ENCODE peak calls at places on chromosomes 1 and 21, in six cellular contexts. Y, Q, P, A, D and T are unnamed samples.

GRCh38 chr1:2200308-2200943 is 5.9 kb upstream of the FAAP20 start:
- DNase-seq in Y (no peak), Q (no peak), P (no peak), A (no peak), D (no peak), T (no peak)

GRCh38 chr1:225572422-225572821 is 80.5 kb downstream of the ENAH start:
- DNase-seq in Y (no peak), Q (no peak), P (no peak), A (no peak), D (no peak), T (no peak)

GRCh38 chr1:200699871-200700270 is 30.2 kb upstream of the DDX59 start:
- DNase-seq in Y (no peak), Q (peak), P (no peak), A (no peak), D (no peak), T (no peak)

GRCh38 chr1:53766766-53767409 is 27.9 kb upstream of the GLIS1 start:
- DNase-seq in Y (no peak), Q (no peak), P (no peak), A (no peak), D (no peak), T (no peak)

GRCh38 chr1:160116277-160117147 is 953 bp downstream of the ATP1A2 start:
- DNase-seq in Y (no peak), Q (no peak), P (no peak), A (no peak), D (no peak), T (no peak)

GRCh38 chr1:153774036-153774435 is 1.2 kb upstream of the SLC27A3 start:
- DNase-seq in Y (no peak), Q (peak), P (no peak), A (no peak), D (no peak), T (no peak)

GRCh38 chr1:6127587-6128163 is 52.4 kb downstream of the CHD5 start:
- DNase-seq in Y (peak), Q (peak), P (peak), A (peak), D (peak), T (peak)

GRCh38 chr1:205920159-205920558 is 23.1 kb downstream of the SLC26A9 start:
- DNase-seq in Y (no peak), Q (peak), P (no peak), A (no peak), D (no peak), T (no peak)

GRCh38 chr1:87115317-87115885 is 201.0 kb downstream of the HS2ST1 start:
- DNase-seq in Y (no peak), Q (no peak), P (no peak), A (no peak), D (no peak), T (no peak)

GRCh38 chr1:25447547-25447946 is 16.9 kb downstream of the MACO1 start:
- DNase-seq in Y (no peak), Q (no peak), P (no peak), A (peak), D (no peak), T (no peak)

GRCh38 chr1:220001095-220001501 is 45.2 kb downstream of the EPRS1 start:
- DNase-seq in Y (peak), Q (no peak), P (no peak), A (no peak), D (no peak), T (no peak)

GRCh38 chr1:203046984-203047630 is 20.8 kb downstream of the PPFIA4 start:
- DNase-seq in Y (peak), Q (peak), P (no peak), A (no peak), D (no peak), T (no peak)

GRCh38 chr1:54327386-54328116 is 78.6 kb downstream of the SSBP3 start:
- DNase-seq in Y (no peak), Q (no peak), P (no peak), A (no peak), D (no peak), T (no peak)

GRCh38 chr1:58305622-58306021 is 240.9 kb downstream of the OMA1 start:
- DNase-seq in Y (no peak), Q (no peak), P (no peak), A (no peak), D (no peak), T (no peak)

GRCh38 chr21:42524341-42525227 is 10.9 kb downstream of the SLC37A1 start:
- DNase-seq in Y (no peak), Q (peak), P (peak), A (peak), D (no peak), T (no peak)

GRCh38 chr1:110114784-110115183 is 2.5 kb downstream of the UBL4B start:
- DNase-seq in Y (no peak), Q (no peak), P (no peak), A (no peak), D (no peak), T (no peak)

GRCh38 chr1:19371226-19372135 is 59.4 kb downstream of the SLC66A1 start:
- DNase-seq in Y (no peak), Q (no peak), P (no peak), A (no peak), D (no peak), T (no peak)

GRCh38 chr1:247077768-247078314 is 770 bp downstream of the ZNF670 start:
- DNase-seq in Y (peak), Q (peak), P (no peak), A (peak), D (peak), T (no peak)

GRCh38 chr1:213268221-213268620 is 217.2 kb downstream of the RPS6KC1 start:
- DNase-seq in Y (no peak), Q (no peak), P (no peak), A (no peak), D (no peak), T (no peak)

GRCh38 chr1:179809506-179810366 is 66.6 kb downstream of the FAM163A start:
- DNase-seq in Y (peak), Q (peak), P (peak), A (peak), D (peak), T (peak)